ENCODE peak calls at places on chromosomes 2 and 18, in six cellular contexts. J, N, Y, U, G and M are unnamed samples.

GRCh38 chr2:29920631-29921559 is 491 bp downstream of the ALK start:
- DNase-seq in N (no peak), U (peak), J (no peak), Y (peak), G (peak), M (peak)

GRCh38 chr2:196431957-196432356 is 207.6 kb upstream of the CCDC150 start:
- DNase-seq in Y (peak), J (peak), N (peak), G (peak), U (peak), M (no peak)

GRCh38 chr2:158969717-158970521 is 1.5 kb downstream of the TANC1 start:
- DNase-seq in U (peak), G (peak), Y (peak), J (no peak), N (no peak), M (peak)

GRCh38 chr2:154914606-154915005 is 216.1 kb downstream of the KCNJ3 start:
- DNase-seq in Y (no peak), N (no peak), J (no peak), G (no peak), U (no peak), M (peak)

GRCh38 chr18:46663539-46663938 is 6.5 kb upstream of the LOXHD1 start:
- DNase-seq in Y (no peak), G (no peak), N (no peak), U (no peak), J (no peak), M (no peak)

GRCh38 chr2:166468124-166469024 is 25.7 kb downstream of the SCN7A start:
- DNase-seq in J (no peak), N (no peak), Y (no peak), U (no peak), G (peak), M (no peak)

GRCh38 chr2:28639836-28640235 is 111.8 kb upstream of the PPP1CB start:
- DNase-seq in J (no peak), U (no peak), G (no peak), N (no peak), Y (no peak), M (peak)

GRCh38 chr2:88568179-88568578 is 59.1 kb downstream of the EIF2AK3 start:
- DNase-seq in G (no peak), U (no peak), N (no peak), J (no peak), Y (no peak), M (no peak)

GRCh38 chr2:239577306-239577705 is 176.5 kb upstream of the HDAC4 start:
- DNase-seq in Y (no peak), G (no peak), U (no peak), J (no peak), N (no peak), M (no peak)

GRCh38 chr2:201962766-201963555 is 70.7 kb upstream of the FZD7 start:
- DNase-seq in U (no peak), Y (no peak), G (no peak), J (no peak), N (no peak), M (no peak)

GRCh38 chr18:13022644-13023043 is 31.5 kb downstream of the CEP192 start:
- DNase-seq in N (no peak), U (no peak), Y (no peak), J (no peak), G (no peak), M (no peak)

GRCh38 chr18:40867452-40867851 is 1087.6 kb upstream of the PIK3C3 start:
- DNase-seq in U (no peak), Y (no peak), G (peak), J (no peak), N (no peak), M (no peak)

GRCh38 chr18:57666818-57667497 is 45.3 kb upstream of the NARS1 start:
- DNase-seq in J (no peak), N (no peak), U (no peak), G (peak), Y (no peak), M (peak)

GRCh38 chr2:118539290-118539689 is 308.2 kb downstream of the EN1 start:
- DNase-seq in Y (peak), J (peak), U (peak), N (peak), G (peak), M (peak)

GRCh38 chr2:25700221-25700660 is 26.9 kb upstream of the DTNB start:
- DNase-seq in J (peak), N (peak), U (peak), Y (peak), G (peak), M (peak)

GRCh38 chr2:121722479-121722878 is 14.2 kb downstream of the NIFK start:
- DNase-seq in J (no peak), Y (no peak), G (peak), N (no peak), U (no peak), M (no peak)

GRCh38 chr2:33268246-33268831 is 208.1 kb upstream of the RASGRP3 start:
- DNase-seq in J (no peak), Y (no peak), G (peak), U (no peak), N (no peak), M (no peak)

GRCh38 chr2:85330839-85331636 is 3.2 kb upstream of the TGOLN2 start:
- DNase-seq in N (no peak), J (no peak), U (no peak), Y (no peak), G (no peak), M (no peak)

GRCh38 chr2:30915485-30915884 is 108.2 kb upstream of the CAPN13 start:
- DNase-seq in U (peak), G (peak), J (peak), N (peak), Y (peak), M (peak)

GRCh38 chr2:241597561-241597960 is 39.0 kb downstream of the BOK start:
- DNase-seq in G (no peak), U (no peak), Y (no peak), N (no peak), J (no peak), M (no peak)

GRCh38 chr2:62265116-62265515 is 69.2 kb downstream of the B3GNT2 start:
- DNase-seq in U (no peak), N (no peak), J (no peak), Y (no peak), G (no peak), M (no peak)

GRCh38 chr2:8685697-8686358 is 4.0 kb downstream of the ID2 start:
- DNase-seq in Y (peak), J (peak), U (peak), G (peak), N (peak), M (peak)

GRCh38 chr18:64254399-64255093 is 105.7 kb upstream of the LINC00305 start:
- DNase-seq in G (no peak), J (no peak), U (no peak), N (no peak), Y (no peak), M (no peak)

GRCh38 chr2:236998758-236999157 is 86.9 kb upstream of the COPS8 start:
- DNase-seq in G (peak), U (no peak), J (no peak), N (no peak), Y (no peak), M (no peak)

GRCh38 chr2:61179701-61180639 is 18.0 kb downstream of the C2orf74 start:
- DNase-seq in U (no peak), G (peak), N (no peak), Y (peak), J (no peak), M (peak)

GRCh38 chr2:104871566-104872033 is 17.7 kb downstream of the POU3F3 start:
- DNase-seq in G (no peak), U (no peak), J (no peak), Y (peak), N (no peak), M (no peak)

GRCh38 chr2:219731173-219731572 is 103.7 kb downstream of the SLC4A3 start:
- DNase-seq in G (no peak), J (no peak), Y (no peak), U (no peak), N (no peak), M (no peak)

GRCh38 chr2:101831351-101831865 is 133.9 kb downstream of the MAP4K4 start:
- DNase-seq in J (peak), N (peak), Y (peak), G (peak), U (peak), M (peak)
- TF ChIP-seq EZH2phosphoT487 in J (no peak), N (no peak), Y (no peak), G (no peak), U (no peak), M (no peak)

GRCh38 chr2:53567073-53567472 is 200.5 kb upstream of the CHAC2 start:
- DNase-seq in J (no peak), N (no peak), G (no peak), Y (no peak), U (no peak), M (no peak)

GRCh38 chr2:53572696-53573095 is 194.9 kb upstream of the CHAC2 start:
- DNase-seq in Y (no peak), U (no peak), G (no peak), N (no peak), J (no peak), M (no peak)

GRCh38 chr2:53569957-53570727 is 197.5 kb upstream of the CHAC2 start:
- DNase-seq in J (no peak), Y (peak), U (no peak), G (no peak), N (no peak), M (no peak)

DNA sequence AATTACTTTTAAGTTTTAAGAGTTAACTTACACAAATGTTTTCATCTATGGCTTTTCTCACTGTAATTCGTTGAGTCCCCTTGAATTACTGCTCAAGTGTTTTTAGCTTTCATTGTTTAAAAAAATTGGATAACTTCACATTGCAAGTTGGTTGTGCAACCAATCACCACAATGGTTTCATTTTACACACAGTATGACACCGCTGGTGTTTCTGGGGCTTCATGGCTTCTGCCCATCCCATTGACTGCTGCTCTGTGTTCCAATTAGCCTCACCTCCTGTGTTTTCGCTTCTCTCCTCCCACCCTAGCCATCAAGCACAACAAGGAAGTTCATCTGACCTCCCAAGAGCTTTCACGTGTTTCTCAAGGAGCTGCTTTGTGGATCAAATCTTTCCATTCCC is 199.1 kb upstream of the CHAC2 start:
- DNase-seq in J (no peak), N (no peak), G (no peak), U (no peak), Y (no peak), M (no peak)
- TF ChIP-seq EZH2phosphoT487 in J (no peak), N (no peak), G (no peak), U (no peak), Y (no peak), M (no peak)

GRCh38 chr2:144082777-144083176 is 437.1 kb downstream of the ZEB2 start:
- DNase-seq in G (no peak), N (no peak), Y (no peak), J (no peak), U (no peak), M (no peak)

GRCh38 chr2:144083211-144083610 is 436.7 kb downstream of the ZEB2 start:
- DNase-seq in Y (no peak), U (no peak), G (peak), N (no peak), J (no peak), M (no peak)

GRCh38 chr2:144082327-144082726 is 437.6 kb downstream of the ZEB2 start:
- DNase-seq in Y (no peak), J (no peak), U (no peak), N (no peak), G (no peak), M (no peak)

GRCh38 chr2:144086965-144087364 is 433.0 kb downstream of the ZEB2 start:
- DNase-seq in G (peak), Y (no peak), N (no peak), U (no peak), J (no peak), M (no peak)

DNA sequence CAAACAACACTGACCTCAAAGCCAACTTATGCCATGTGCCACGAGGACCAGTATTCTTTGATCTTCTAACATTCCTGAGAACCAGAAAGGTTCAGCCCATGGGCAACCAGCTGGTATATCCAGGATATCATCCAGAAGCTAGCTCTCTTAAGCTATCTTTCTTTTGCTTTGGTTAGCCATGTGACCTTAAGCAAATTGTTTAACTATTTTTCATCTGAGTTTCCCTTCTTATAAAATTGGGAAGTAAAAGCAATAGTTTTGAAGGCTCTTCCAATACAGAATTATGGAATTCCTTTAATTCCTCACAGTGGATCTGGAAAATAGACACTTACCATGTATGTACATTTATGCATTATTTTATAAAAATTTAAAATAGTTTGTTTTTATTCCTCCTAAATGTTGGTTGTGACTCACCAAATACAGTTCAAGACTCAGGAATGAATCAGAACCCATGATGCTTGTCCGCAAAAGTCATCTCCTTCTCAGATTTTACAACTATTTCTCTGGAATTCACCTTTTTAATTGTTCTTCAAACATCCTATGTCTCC is 435.7 kb downstream of the ZEB2 start:
- DNase-seq in N (no peak), G (peak), U (no peak), Y (no peak), J (no peak), M (no peak)
- TF ChIP-seq EZH2phosphoT487 in N (no peak), G (no peak), U (no peak), Y (no peak), J (no peak), M (no peak)

GRCh38 chr2:96342085-96342484 is 6.5 kb downstream of the NCAPH start:
- DNase-seq in G (peak), U (no peak), J (no peak), Y (no peak), N (no peak), M (peak)
- TF ChIP-seq EZH2phosphoT487 in G (no peak), U (no peak), J (no peak), Y (no peak), N (no peak), M (no peak)